ENCODE peak calls at places on chromosomes 1 and 21, in nine cellular contexts. One of them, this sample, is unnamed.

GRCh38 chr1:112744019-112744578 is 29.0 kb upstream of the PPM1J start:
- DNase-seq in neural crest cell: no peak
- DNase-seq in progenitor cell of endocrine pancreas: no peak
- DNase-seq in NCI-H1417 treated with DMSO at 0.1 percent for 48 hours: no peak
- DNase-seq in NCI-H524 treated with DMSO at 0.1 percent for 48 hours: peak
- DNase-seq in fibroblast of mammary gland: peak
- DNase-seq in iPS-NIHi11: peak
- DNase-seq in stimulated activated CD4-positive, alpha-beta T cell treated with anti-CD3 and anti-CD28 coated beads, Interleukin-2, amount 100 ng/mL, for 48 hours: no peak
- DNase-seq in PC-9: no peak
- DNase-seq in this sample: no peak

GRCh38 chr1:2025491-2025981 is 6.4 kb downstream of the GABRD start:
- DNase-seq in fibroblast of mammary gland: no peak
- DNase-seq in progenitor cell of endocrine pancreas: no peak
- DNase-seq in iPS-NIHi11: no peak
- DNase-seq in PC-9: no peak
- DNase-seq in neural crest cell: no peak
- DNase-seq in NCI-H1417 treated with DMSO at 0.1 percent for 48 hours: no peak
- DNase-seq in NCI-H524 treated with DMSO at 0.1 percent for 48 hours: no peak
- DNase-seq in stimulated activated CD4-positive, alpha-beta T cell treated with anti-CD3 and anti-CD28 coated beads, Interleukin-2, amount 100 ng/mL, for 48 hours: no peak
- DNase-seq in this sample: no peak

GRCh38 chr1:171715813-171716251 is 26.0 kb downstream of the VAMP4 start:
- DNase-seq in NCI-H524 treated with DMSO at 0.1 percent for 48 hours: no peak
- DNase-seq in iPS-NIHi11: no peak
- DNase-seq in neural crest cell: no peak
- DNase-seq in stimulated activated CD4-positive, alpha-beta T cell treated with anti-CD3 and anti-CD28 coated beads, Interleukin-2, amount 100 ng/mL, for 48 hours: no peak
- DNase-seq in fibroblast of mammary gland: peak
- DNase-seq in PC-9: no peak
- DNase-seq in progenitor cell of endocrine pancreas: no peak
- DNase-seq in NCI-H1417 treated with DMSO at 0.1 percent for 48 hours: no peak
- DNase-seq in this sample: no peak

GRCh38 chr1:222627232-222627631 is 9.3 kb downstream of the MIA3 start:
- DNase-seq in stimulated activated CD4-positive, alpha-beta T cell treated with anti-CD3 and anti-CD28 coated beads, Interleukin-2, amount 100 ng/mL, for 48 hours: no peak
- DNase-seq in neural crest cell: no peak
- DNase-seq in PC-9: no peak
- DNase-seq in iPS-NIHi11: no peak
- DNase-seq in progenitor cell of endocrine pancreas: no peak
- DNase-seq in NCI-H1417 treated with DMSO at 0.1 percent for 48 hours: no peak
- DNase-seq in NCI-H524 treated with DMSO at 0.1 percent for 48 hours: no peak
- DNase-seq in fibroblast of mammary gland: peak
- DNase-seq in this sample: no peak

GRCh38 chr1:233183226-233184020 is 112.1 kb downstream of the PCNX2 start:
- DNase-seq in NCI-H1417 treated with DMSO at 0.1 percent for 48 hours: no peak
- DNase-seq in iPS-NIHi11: no peak
- DNase-seq in neural crest cell: no peak
- DNase-seq in PC-9: no peak
- DNase-seq in progenitor cell of endocrine pancreas: no peak
- DNase-seq in NCI-H524 treated with DMSO at 0.1 percent for 48 hours: no peak
- DNase-seq in stimulated activated CD4-positive, alpha-beta T cell treated with anti-CD3 and anti-CD28 coated beads, Interleukin-2, amount 100 ng/mL, for 48 hours: no peak
- DNase-seq in fibroblast of mammary gland: peak
- DNase-seq in this sample: no peak

GRCh38 chr1:225746361-225747179 is 31.1 kb upstream of the SRP9 start:
- DNase-seq in progenitor cell of endocrine pancreas: peak
- DNase-seq in stimulated activated CD4-positive, alpha-beta T cell treated with anti-CD3 and anti-CD28 coated beads, Interleukin-2, amount 100 ng/mL, for 48 hours: no peak
- DNase-seq in NCI-H1417 treated with DMSO at 0.1 percent for 48 hours: peak
- DNase-seq in NCI-H524 treated with DMSO at 0.1 percent for 48 hours: peak
- DNase-seq in neural crest cell: no peak
- DNase-seq in iPS-NIHi11: peak
- DNase-seq in fibroblast of mammary gland: peak
- DNase-seq in PC-9: peak
- DNase-seq in this sample: no peak

GRCh38 chr21:38769253-38769780 is 36.4 kb upstream of the ETS2 start:
- DNase-seq in iPS-NIHi11: no peak
- DNase-seq in NCI-H1417 treated with DMSO at 0.1 percent for 48 hours: no peak
- DNase-seq in NCI-H524 treated with DMSO at 0.1 percent for 48 hours: no peak
- DNase-seq in progenitor cell of endocrine pancreas: no peak
- DNase-seq in PC-9: no peak
- DNase-seq in stimulated activated CD4-positive, alpha-beta T cell treated with anti-CD3 and anti-CD28 coated beads, Interleukin-2, amount 100 ng/mL, for 48 hours: no peak
- DNase-seq in neural crest cell: no peak
- DNase-seq in fibroblast of mammary gland: peak
- DNase-seq in this sample: no peak

GRCh38 chr1:150999051-150999674 is 7.5 kb downstream of the MINDY1 start:
- DNase-seq in NCI-H524 treated with DMSO at 0.1 percent for 48 hours: no peak
- DNase-seq in fibroblast of mammary gland: peak
- DNase-seq in iPS-NIHi11: no peak
- DNase-seq in PC-9: no peak
- DNase-seq in progenitor cell of endocrine pancreas: no peak
- DNase-seq in stimulated activated CD4-positive, alpha-beta T cell treated with anti-CD3 and anti-CD28 coated beads, Interleukin-2, amount 100 ng/mL, for 48 hours: no peak
- DNase-seq in NCI-H1417 treated with DMSO at 0.1 percent for 48 hours: no peak
- DNase-seq in neural crest cell: no peak
- DNase-seq in this sample: no peak

GRCh38 chr1:34907487-34908090 is 21.9 kb downstream of the DLGAP3 start:
- DNase-seq in iPS-NIHi11: no peak
- DNase-seq in PC-9: no peak
- DNase-seq in fibroblast of mammary gland: no peak
- DNase-seq in progenitor cell of endocrine pancreas: no peak
- DNase-seq in stimulated activated CD4-positive, alpha-beta T cell treated with anti-CD3 and anti-CD28 coated beads, Interleukin-2, amount 100 ng/mL, for 48 hours: no peak
- DNase-seq in NCI-H1417 treated with DMSO at 0.1 percent for 48 hours: no peak
- DNase-seq in neural crest cell: no peak
- DNase-seq in NCI-H524 treated with DMSO at 0.1 percent for 48 hours: no peak
- DNase-seq in this sample: no peak

GRCh38 chr1:119771016-119771415 is 2.3 kb upstream of the HMGCS2 start:
- DNase-seq in NCI-H524 treated with DMSO at 0.1 percent for 48 hours: no peak
- DNase-seq in PC-9: no peak
- DNase-seq in progenitor cell of endocrine pancreas: no peak
- DNase-seq in fibroblast of mammary gland: peak
- DNase-seq in neural crest cell: no peak
- DNase-seq in iPS-NIHi11: peak
- DNase-seq in NCI-H1417 treated with DMSO at 0.1 percent for 48 hours: no peak
- DNase-seq in stimulated activated CD4-positive, alpha-beta T cell treated with anti-CD3 and anti-CD28 coated beads, Interleukin-2, amount 100 ng/mL, for 48 hours: no peak
- DNase-seq in this sample: peak

This sample was measured in HEK293T.